ENCODE peak calls at places on chromosomes 7 and 10, in six cellular contexts. F, R, G, I, M and C are unnamed samples.

GRCh38 chr7:88967432-88967831 is 171.9 kb upstream of the TEX47 start:
- DNase-seq in F (no peak), R (no peak), G (no peak), I (no peak), M (no peak), C (no peak)

GRCh38 chr7:21902240-21902639 is 43.5 kb downstream of the CDCA7L start:
- DNase-seq in F (peak; percentile 63), R (no peak), G (no peak), I (no peak), M (no peak), C (no peak)

GRCh38 chr10:2023687-2024086 is 286.4 kb upstream of the ADARB2 start:
- DNase-seq in F (no peak), R (no peak), G (no peak), I (no peak), M (no peak), C (no peak)

GRCh38 chr7:92750961-92751360 is 85.4 kb downstream of the CDK6 start:
- DNase-seq in F (no peak), R (no peak), G (no peak), I (no peak), M (no peak), C (no peak)

GRCh38 chr7:143394777-143395176 is 13.6 kb downstream of the ZYX start:
- DNase-seq in F (no peak), R (no peak), G (no peak), I (no peak), M (no peak), C (no peak)

GRCh38 chr10:132873395-132873794 is 69.0 kb downstream of the CFAP46 start:
- DNase-seq in F (no peak), R (no peak), G (no peak), I (no peak), M (no peak), C (no peak)

GRCh38 chr10:85594239-85594638 is 772.4 kb downstream of the GRID1 start:
- DNase-seq in F (no peak), R (no peak), G (no peak), I (no peak), M (no peak), C (no peak)

GRCh38 chr7:31059551-31059950 is 7.4 kb downstream of the ADCYAP1R1 start:
- DNase-seq in F (no peak), R (no peak), G (no peak), I (no peak), M (no peak), C (no peak)

GRCh38 chr7:44273681-44274622 is 51.4 kb downstream of the CAMK2B start:
- DNase-seq in F (no peak), R (no peak), G (no peak), I (no peak), M (no peak), C (no peak)

GRCh38 chr7:27453702-27454405 is 208.8 kb downstream of the HIBADH start:
- DNase-seq in F (peak; percentile 57), R (no peak), G (no peak), I (no peak), M (no peak), C (no peak)

GRCh38 chr10:47098238-47098637 is 187.0 kb downstream of the PTPN20 start:
- DNase-seq in F (no peak), R (no peak), G (no peak), I (no peak), M (no peak), C (no peak)

GRCh38 chr7:36946401-36946739 is 222.1 kb upstream of the AOAH start:
- DNase-seq in F (no peak), R (no peak), G (no peak), I (no peak), M (no peak), C (no peak)

GRCh38 chr10:125823663-125824251 is 411 bp downstream of the BCCIP start:
- DNase-seq in F (peak; percentile 21), R (no peak), G (peak; percentile 23), I (no peak), M (peak; percentile 2), C (no peak)

GRCh38 chr7:5406957-5407930 is 16.4 kb downstream of the TNRC18 start:
- DNase-seq in F (peak; percentile 5), R (no peak), G (no peak), I (no peak), M (no peak), C (no peak)

GRCh38 chr10:97005349-97005748 is 173.3 kb downstream of the LCOR start:
- DNase-seq in F (no peak), R (no peak), G (no peak), I (no peak), M (no peak), C (no peak)

GRCh38 chr7:85004402-85004801 is 182.5 kb downstream of the SEMA3D start:
- DNase-seq in F (peak; percentile 11), R (no peak), G (no peak), I (peak; percentile 52), M (no peak), C (no peak)

GRCh38 chr10:67075381-67076001 is 149.7 kb downstream of the LRRTM3 start:
- DNase-seq in F (no peak), R (no peak), G (no peak), I (no peak), M (no peak), C (no peak)

GRCh38 chr10:6699336-6699735 is 119.3 kb upstream of the PRKCQ start:
- DNase-seq in F (no peak), R (no peak), G (no peak), I (no peak), M (no peak), C (no peak)

GRCh38 chr10:52900564-52900963 is 128.0 kb upstream of the MBL2 start:
- DNase-seq in F (no peak), R (peak; percentile 5), G (no peak), I (no peak), M (no peak), C (no peak)

GRCh38 chr7:104955276-104955675 is 58.7 kb upstream of the KMT2E start:
- DNase-seq in F (no peak), R (no peak), G (no peak), I (no peak), M (no peak), C (no peak)

GRCh38 chr7:113071465-113071864 is 15.2 kb downstream of the GPR85 start:
- DNase-seq in F (peak; percentile 16), R (no peak), G (peak; percentile 2), I (no peak), M (no peak), C (no peak)

GRCh38 chr7:157293413-157293788 is 43.4 kb upstream of the DNAJB6 start:
- DNase-seq in F (no peak), R (no peak), G (no peak), I (no peak), M (no peak), C (no peak)

GRCh38 chr7:106609416-106609815 is 51.5 kb downstream of the CCDC71L start:
- DNase-seq in F (peak; percentile 40), R (no peak), G (no peak), I (no peak), M (no peak), C (no peak)

GRCh38 chr10:94361161-94361794 is 1.5 kb downstream of the NOC3L start:
- DNase-seq in F (peak; percentile 10), R (no peak), G (no peak), I (no peak), M (peak; percentile 27), C (peak; percentile 33)

GRCh38 chr7:47625861-47626444 is 44.0 kb upstream of the TNS3 start:
- DNase-seq in F (no peak), R (no peak), G (no peak), I (no peak), M (no peak), C (no peak)

GRCh38 chr7:92550194-92550593 is 21.6 kb downstream of the RBM48 start:
- DNase-seq in F (no peak), R (no peak), G (no peak), I (no peak), M (no peak), C (no peak)

GRCh38 chr10:118504044-118504944 is 91.2 kb downstream of the PRLHR start:
- DNase-seq in F (peak; percentile 86), R (no peak), G (no peak), I (peak; percentile 18), M (no peak), C (no peak)

GRCh38 chr10:49361735-49362568 is 33.9 kb downstream of the DRGX start:
- DNase-seq in F (no peak), R (no peak), G (no peak), I (no peak), M (no peak), C (no peak)

GRCh38 chr7:21253740-21254687 is 173.9 kb upstream of the SP4 start:
- DNase-seq in F (peak; percentile 57), R (peak; percentile 13), G (peak; percentile 21), I (peak; percentile 47), M (peak; percentile 12), C (peak; percentile 9)

GRCh38 chr7:33604015-33604414 is 301.3 kb upstream of the BMPER start:
- DNase-seq in F (no peak), R (no peak), G (no peak), I (no peak), M (no peak), C (no peak)

GRCh38 chr10:126222736-126223511 is 165.4 kb downstream of the ADAM12 start:
- DNase-seq in F (peak; percentile 67), R (no peak), G (no peak), I (no peak), M (no peak), C (no peak)

GRCh38 chr7:130096243-130096827 is 26.0 kb downstream of the KLHDC10 start:
- DNase-seq in F (no peak), R (no peak), G (no peak), I (no peak), M (no peak), C (no peak)

GRCh38 chr10:23530079-23530478 is 91.2 kb downstream of the OTUD1 start:
- DNase-seq in F (peak; percentile 18), R (no peak), G (peak; percentile 38), I (no peak), M (no peak), C (no peak)

GRCh38 chr7:142301923-142302550 is 44.2 kb upstream of the PRSS58 start:
- DNase-seq in F (peak; percentile 27), R (peak; percentile 21), G (peak; percentile 68), I (no peak), M (no peak), C (no peak)

GRCh38 chr7:134245253-134245652 is 71.5 kb downstream of the SLC35B4 start:
- DNase-seq in F (no peak), R (no peak), G (peak; percentile 94), I (no peak), M (no peak), C (no peak)

GRCh38 chr10:110268442-110268841 is 36.3 kb downstream of the SMNDC1 start:
- DNase-seq in F (no peak), R (no peak), G (peak; percentile 55), I (no peak), M (no peak), C (no peak)